ENCODE peak calls at places on chromosomes 1 and 21, in ten cellular contexts. W is IMR-90, P is HCT116, S is mesendoderm, D is mammary epithelial cell, N is fibroblast of lung, Q is neural progenitor cell, V is neuronal stem cell, L is adipocyte, A is endodermal cell. E is an unnamed sample.

GRCh38 chr1:5820026-5820421 is 172.2 kb downstream of the NPHP4 start:
- DNase-seq in W (no peak), P (no peak), S (no peak), D (no peak), N (no peak), Q (no peak), V (no peak), L (no peak), A (no peak), E (no peak)

GRCh38 chr1:186828612-186829542 is at the start of gene PLA2G4A:
- DNase-seq in W (peak), P (peak), S (peak), D (peak), N (peak), Q (peak), V (no peak), L (peak), A (peak), E (peak)

GRCh38 chr21:31337086-31337485 is 7.0 kb downstream of the TIAM1 start:
- DNase-seq in W (no peak), P (no peak), S (no peak), D (no peak), N (no peak), Q (no peak), V (no peak), L (no peak), A (no peak), E (no peak)

GRCh38 chr1:181161170-181161870 is 72.8 kb downstream of the IER5 start:
- DNase-seq in W (peak), P (no peak), S (no peak), D (no peak), N (no peak), Q (no peak), V (no peak), L (no peak), A (no peak), E (no peak)

GRCh38 chr1:16960560-16961296 is 19.7 kb downstream of the MFAP2 start:
- DNase-seq in W (peak), P (peak), S (peak), D (no peak), N (peak), Q (peak), V (peak), L (peak), A (peak), E (peak)

GRCh38 chr1:202835548-202836072 is 24.9 kb downstream of the PCAT6 start:
- DNase-seq in W (no peak), P (no peak), S (peak), D (no peak), N (no peak), Q (no peak), V (no peak), L (peak), A (peak), E (no peak)

GRCh38 chr1:50417487-50417886 is 5.8 kb downstream of the DMRTA2 start:
- DNase-seq in W (no peak), P (no peak), S (peak), D (no peak), N (no peak), Q (peak), V (no peak), L (no peak), A (peak), E (no peak)

GRCh38 chr1:13730301-13730700 is 30.3 kb downstream of the PRDM2 start:
- DNase-seq in W (no peak), P (no peak), S (no peak), D (no peak), N (no peak), Q (no peak), V (no peak), L (no peak), A (no peak), E (no peak)

GRCh38 chr1:66278260-66279046 is 255.5 kb upstream of the SGIP1 start:
- DNase-seq in W (no peak), P (no peak), S (no peak), D (no peak), N (no peak), Q (no peak), V (no peak), L (no peak), A (no peak), E (no peak)

GRCh38 chr1:119380304-119380703 is 11.7 kb downstream of the HAO2 start:
- DNase-seq in W (no peak), P (no peak), S (no peak), D (no peak), N (no peak), Q (no peak), V (no peak), L (no peak), A (no peak), E (no peak)

GRCh38 chr21:37383066-37383465 is 16.5 kb downstream of the DYRK1A start:
- DNase-seq in W (no peak), P (no peak), S (peak), D (no peak), N (no peak), Q (peak), V (no peak), L (peak), A (no peak), E (no peak)

GRCh38 chr1:151990058-151990855 is 3.4 kb downstream of the S100A10 start:
- DNase-seq in W (no peak), P (no peak), S (no peak), D (no peak), N (no peak), Q (no peak), V (no peak), L (no peak), A (no peak), E (peak)

GRCh38 chr1:245953876-245954660 is 553.0 kb downstream of the SMYD3 start:
- DNase-seq in W (no peak), P (no peak), S (no peak), D (peak), N (no peak), Q (no peak), V (no peak), L (peak), A (no peak), E (peak)

GRCh38 chr21:27975514-27975913 is 1008.6 kb upstream of the ADAMTS5 start:
- DNase-seq in W (no peak), P (no peak), S (no peak), D (no peak), N (no peak), Q (no peak), V (no peak), L (no peak), A (no peak), E (no peak)

GRCh38 chr1:186404454-186405051 is 28.9 kb downstream of the ODR4 start:
- DNase-seq in W (peak), P (no peak), S (peak), D (peak), N (peak), Q (peak), V (peak), L (peak), A (no peak), E (peak)

GRCh38 chr1:226627924-226628623 is 79.5 kb downstream of the STUM start:
- DNase-seq in W (no peak), P (no peak), S (no peak), D (no peak), N (no peak), Q (no peak), V (no peak), L (no peak), A (peak), E (no peak)

GRCh38 chr1:152107289-152107983 is 7.8 kb downstream of the TCHH start:
- DNase-seq in W (no peak), P (peak), S (peak), D (no peak), N (no peak), Q (no peak), V (no peak), L (no peak), A (no peak), E (no peak)

GRCh38 chr21:41865002-41865777 is 14.0 kb downstream of the PRDM15 start:
- DNase-seq in W (no peak), P (no peak), S (peak), D (no peak), N (no peak), Q (no peak), V (no peak), L (no peak), A (peak), E (no peak)
- H3K4me3 ChIP-seq in W (no peak), P (no peak), S (no peak), D (no peak), N (no peak), Q (no peak), V (no peak), L (no peak), A (no peak), E (no peak)

DNA sequence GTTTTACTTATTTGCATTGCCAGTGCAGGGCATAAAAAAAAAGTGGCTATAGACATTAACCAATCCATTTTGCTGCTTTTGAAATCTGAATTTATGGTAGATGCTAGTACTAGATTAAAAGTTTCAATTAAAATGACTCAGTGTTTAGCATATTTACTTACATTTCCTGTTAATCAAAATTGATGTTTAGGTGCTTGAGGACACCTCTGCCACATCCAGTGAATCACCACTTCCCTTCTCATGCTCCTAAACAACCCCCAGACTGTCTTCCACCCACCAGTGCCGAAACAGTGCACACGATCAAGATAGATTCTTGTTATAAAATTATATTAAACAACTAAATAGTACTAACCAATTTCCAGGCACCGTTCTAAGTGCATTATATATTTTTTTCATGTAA is 32.7 kb downstream of the HSD17B7 start:
- DNase-seq in W (no peak), P (no peak), S (no peak), D (no peak), N (no peak), Q (no peak), V (no peak), L (no peak), A (no peak), E (peak)
- H3K9ac ChIP-seq in W (no peak), P (no peak), S (no peak), D (no peak), N (no peak), Q (no peak), V (no peak), L (no peak), A (no peak), E (no peak)

DNA sequence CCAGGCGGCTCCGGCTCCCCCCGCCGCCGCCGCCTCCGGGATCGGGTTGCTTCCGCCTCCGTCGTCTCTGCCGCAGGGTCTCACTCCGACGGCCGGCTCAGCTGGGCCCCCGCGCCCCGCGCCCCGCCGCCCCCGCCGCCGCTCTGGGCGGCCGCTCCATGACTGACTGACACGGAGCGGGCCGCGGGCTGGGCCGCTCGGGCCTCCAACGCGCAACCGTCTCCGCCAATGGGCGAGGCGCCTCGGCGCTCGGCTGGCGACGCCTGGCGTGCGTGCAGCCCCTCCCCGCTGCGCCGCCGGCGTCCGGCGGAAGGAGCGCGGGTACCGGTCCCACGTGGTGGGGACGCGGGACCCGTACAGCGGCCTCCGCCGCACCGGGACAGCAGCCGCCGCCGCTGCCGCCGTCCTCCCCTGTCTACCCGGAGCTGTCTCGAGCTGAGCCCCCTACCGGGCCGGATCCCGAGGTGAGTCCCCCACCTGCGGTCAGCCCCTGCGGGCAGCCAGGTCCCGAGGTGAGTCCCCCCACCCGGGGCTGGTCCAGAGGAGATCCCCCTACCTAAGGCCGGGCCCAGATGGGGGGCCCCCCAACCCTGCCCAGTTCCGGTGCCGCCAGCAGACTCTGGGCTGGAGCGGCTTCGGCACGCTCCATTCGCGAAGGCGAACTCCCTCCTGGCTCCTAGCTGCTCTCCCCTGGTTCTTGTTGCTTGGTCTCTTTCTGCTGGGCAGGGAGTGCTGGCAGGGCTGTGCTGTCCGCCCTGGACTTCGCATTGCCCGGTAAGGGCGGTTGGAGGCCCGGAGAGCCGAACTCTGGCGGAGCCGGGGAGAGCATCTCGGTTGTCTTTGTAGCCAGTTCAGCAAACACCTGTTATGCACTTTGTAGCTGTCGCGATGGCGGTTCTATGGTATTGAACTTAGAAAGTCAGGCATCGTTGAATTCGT is at the start of the genes TAF5L and URB2:
- DNase-seq in W (peak), P (peak), S (peak), D (peak), N (peak), Q (peak), V (peak), L (peak), A (peak), E (peak)
- H3K4me3 ChIP-seq in W (peak), P (peak), S (peak), D (peak), N (peak), Q (peak), V (peak), L (peak), A (peak), E (peak)

GRCh38 chr1:36345353-36345752 is 21.9 kb upstream of the EVA1B start:
- DNase-seq in W (no peak), P (no peak), S (no peak), D (no peak), N (no peak), Q (no peak), V (no peak), L (no peak), A (no peak), E (no peak)

GRCh38 chr1:36344395-36344680 is 20.9 kb upstream of the EVA1B start:
- DNase-seq in W (no peak), P (no peak), S (no peak), D (no peak), N (no peak), Q (no peak), V (no peak), L (no peak), A (no peak), E (no peak)

GRCh38 chr1:36342426-36343185 is 19.2 kb upstream of the EVA1B start:
- DNase-seq in W (peak), P (no peak), S (peak), D (peak), N (peak), Q (peak), V (no peak), L (peak), A (peak), E (peak)

GRCh38 chr1:36341626-36342320 is 18.3 kb upstream of the EVA1B start:
- DNase-seq in W (no peak), P (no peak), S (no peak), D (no peak), N (no peak), Q (no peak), V (no peak), L (no peak), A (no peak), E (no peak)

GRCh38 chr1:36343651-36344394 is 20.4 kb upstream of the EVA1B start:
- DNase-seq in W (no peak), P (no peak), S (no peak), D (no peak), N (no peak), Q (no peak), V (no peak), L (no peak), A (no peak), E (no peak)
- H3K9ac ChIP-seq in W (no peak), P (no peak), S (no peak), D (no peak), N (no peak), Q (no peak), V (peak), L (peak), A (no peak), E (no peak)

DNA sequence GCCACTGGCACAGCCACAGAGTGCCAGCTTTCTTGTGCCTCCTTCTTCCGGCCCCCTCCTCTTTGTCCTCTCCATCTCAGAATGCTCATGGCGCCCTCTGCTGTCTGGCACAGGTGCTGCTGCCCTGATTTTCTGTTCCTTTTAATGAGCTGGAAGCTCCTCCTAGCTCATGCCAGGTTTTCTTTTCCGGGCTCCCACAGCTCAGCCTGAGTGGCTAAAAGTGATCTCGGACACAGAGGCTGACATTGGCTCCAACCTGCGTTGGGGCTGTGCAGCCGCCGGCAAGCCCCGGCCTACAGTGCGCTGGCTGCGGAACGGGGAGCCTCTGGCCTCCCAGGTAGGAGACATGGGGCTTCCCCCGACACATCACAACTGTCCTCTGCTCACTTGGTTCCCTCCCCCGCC is 18.7 kb downstream of the CNTN2 start:
- DNase-seq in W (peak), P (peak), S (peak), D (peak), N (peak), Q (peak), V (peak), L (peak), A (peak), E (peak)
- H3K4me3 ChIP-seq in W (no peak), P (no peak), S (no peak), D (no peak), N (no peak), Q (no peak), V (no peak), L (no peak), A (no peak), E (no peak)

DNA sequence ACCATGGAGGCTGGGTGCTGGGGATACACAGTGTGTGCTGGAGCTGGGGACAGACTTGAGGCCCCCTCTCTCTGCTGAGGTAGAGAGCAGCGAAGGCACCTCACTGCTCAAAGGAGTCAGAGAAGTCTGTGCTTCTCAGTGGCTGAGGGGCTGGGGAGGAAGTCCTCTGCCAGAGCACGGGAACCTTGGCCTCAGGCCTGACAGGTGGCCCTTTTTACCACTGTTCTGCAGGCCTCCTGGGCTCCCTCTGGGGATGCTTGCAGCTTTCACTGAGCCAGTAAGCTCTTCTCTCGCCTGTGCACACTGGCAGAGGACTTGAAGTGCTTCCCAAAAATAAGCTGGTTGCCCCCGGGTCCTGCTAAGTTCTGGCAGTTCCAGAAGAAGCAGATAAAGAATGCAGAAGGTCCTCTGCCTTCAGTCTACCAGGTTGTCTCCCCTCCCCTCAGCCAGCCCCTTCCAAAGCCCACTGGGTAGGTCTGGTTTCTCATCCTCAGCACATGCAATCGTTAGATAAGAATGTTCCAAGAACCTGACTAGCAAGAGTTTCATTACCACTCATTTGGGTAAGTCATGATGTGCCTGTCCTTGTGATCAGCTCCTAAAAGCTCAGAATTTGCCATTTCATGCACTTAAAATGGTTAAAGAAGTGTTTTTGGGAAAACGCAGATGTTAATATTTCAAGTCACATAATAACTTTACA is 53.9 kb downstream of the TENT5C start:
- DNase-seq in W (no peak), P (no peak), S (no peak), D (no peak), N (no peak), Q (no peak), V (no peak), L (no peak), A (no peak), E (no peak)
- H3K9ac ChIP-seq in W (no peak), P (no peak), S (no peak), D (no peak), N (no peak), Q (no peak), V (no peak), L (no peak), A (no peak), E (no peak)